ENCODE peak calls at places on chromosome 9, in five cellular contexts. O is NB4, S is pancreas, J is cardiac muscle cell, F is AG04450. D is an unnamed sample.

GRCh38 chr9:22214497-22215031 is 205.5 kb upstream of the CDKN2B start:
- DNase-seq in F (no peak), S (no peak), J (no peak), O (no peak), D (no peak)

GRCh38 chr9:117083440-117083984 is 331.3 kb downstream of the ASTN2 start:
- DNase-seq in O (no peak), F (no peak), J (no peak), S (no peak), D (no peak)

GRCh38 chr9:94656976-94657375 is 17.7 kb upstream of the FBP1 start:
- DNase-seq in O (no peak), S (no peak), F (no peak), J (no peak), D (no peak)

GRCh38 chr9:115142502-115143265 is 24.7 kb upstream of the TNC start:
- DNase-seq in S (no peak), F (no peak), O (no peak), J (no peak), D (no peak)

GRCh38 chr9:135051316-135052038 is 36.0 kb upstream of the OLFM1 start:
- DNase-seq in O (no peak), F (no peak), S (no peak), J (no peak), D (no peak)

GRCh38 chr9:137454145-137454505 is 5.0 kb downstream of the NSMF start:
- DNase-seq in O (peak), F (no peak), S (peak), J (peak), D (peak)

GRCh38 chr9:134205636-134206316 is 41.4 kb upstream of the RNU6ATAC start:
- DNase-seq in F (no peak), J (peak), S (peak), O (no peak), D (peak)

GRCh38 chr9:7205806-7206205 is 448.0 kb downstream of the KDM4C start:
- DNase-seq in F (no peak), S (no peak), J (no peak), O (no peak), D (peak)

GRCh38 chr9:32180597-32180996 is 203.8 kb upstream of the ACO1 start:
- DNase-seq in J (no peak), F (no peak), O (no peak), S (no peak), D (no peak)

GRCh38 chr9:124006448-124007156 is 5.0 kb upstream of the LHX2 start:
- DNase-seq in O (peak), F (no peak), S (no peak), J (no peak), D (no peak)

GRCh38 chr9:136925414-136926153 is 19.0 kb downstream of the FBXW5 start:
- DNase-seq in F (no peak), S (no peak), J (no peak), O (no peak), D (no peak)

GRCh38 chr9:131402738-131403492 is 9.0 kb downstream of the PRRC2B start:
- DNase-seq in F (peak), J (peak), O (no peak), S (peak), D (no peak)

GRCh38 chr9:116501871-116502270 is 185.2 kb upstream of the TRIM32 start:
- DNase-seq in O (no peak), J (no peak), F (no peak), S (no peak), D (no peak)

GRCh38 chr9:112351184-112351583 is 17.8 kb upstream of the PTBP3 start:
- DNase-seq in O (no peak), S (no peak), F (no peak), J (no peak), D (no peak)

GRCh38 chr9:114911167-114911821 is 19.1 kb downstream of the TNFSF8 start:
- DNase-seq in F (no peak), S (no peak), O (peak), J (peak), D (no peak)

GRCh38 chr9:87529666-87530065 is 32.0 kb downstream of the DAPK1 start:
- DNase-seq in O (peak), S (no peak), F (no peak), J (no peak), D (no peak)

GRCh38 chr9:105157178-105157583 is 87.3 kb upstream of the SLC44A1 start:
- DNase-seq in J (peak), F (peak), O (peak), S (peak), D (peak)

GRCh38 chr9:3478549-3478953 is 47.2 kb downstream of the RFX3 start:
- DNase-seq in F (no peak), S (no peak), J (peak), O (no peak), D (peak)

GRCh38 chr9:4088680-4089079 is 211.2 kb downstream of the GLIS3 start:
- DNase-seq in J (no peak), O (no peak), F (no peak), S (no peak), D (peak)

GRCh38 chr9:13661014-13661413 is 381.5 kb upstream of the MPDZ start:
- DNase-seq in F (no peak), O (no peak), S (no peak), J (no peak), D (no peak)

GRCh38 chr9:114953917-114954316 is 23.5 kb upstream of the TNFSF8 start:
- DNase-seq in J (peak), S (no peak), F (peak), O (peak), D (no peak)

GRCh38 chr9:116144038-116144437 is 9.6 kb upstream of the PAPPA start:
- DNase-seq in J (no peak), S (no peak), O (no peak), F (no peak), D (no peak)

GRCh38 chr9:19379697-19380046 is 364 bp downstream of the RPS6 start:
- DNase-seq in F (no peak), O (no peak), S (no peak), J (peak), D (no peak)

GRCh38 chr9:95030344-95030743 is 287.2 kb downstream of the FANCC start:
- DNase-seq in J (no peak), O (no peak), S (no peak), F (no peak), D (peak)

GRCh38 chr9:34072868-34073590 is 24.3 kb upstream of the UBAP2 start:
- DNase-seq in S (no peak), O (peak), J (peak), F (peak), D (no peak)

GRCh38 chr9:128214571-128215490 is 11.7 kb downstream of the DNM1 start:
- DNase-seq in J (no peak), F (no peak), O (no peak), S (peak), D (no peak)

GRCh38 chr9:128218518-128219389 is 15.6 kb downstream of the DNM1 start:
- DNase-seq in O (peak), F (no peak), S (peak), J (peak), D (peak)

GRCh38 chr9:128216781-128217553 is 13.8 kb downstream of the DNM1 start:
- DNase-seq in S (no peak), O (no peak), F (no peak), J (no peak), D (no peak)

GRCh38 chr9:128215491-128216404 is 12.6 kb downstream of the DNM1 start:
- DNase-seq in O (peak), F (peak), S (no peak), J (peak), D (no peak)

GRCh38 chr9:128218172-128218517 is 15.0 kb downstream of the DNM1 start:
- DNase-seq in O (no peak), J (no peak), F (no peak), S (peak), D (no peak)
- H3K4me3 ChIP-seq in O (no peak), J (peak), F (no peak), S (no peak), D (peak)

GRCh38 chr9:109121218-109121796 is 1.6 kb upstream of the TMEM245 start:
- DNase-seq in S (no peak), O (no peak), F (no peak), J (no peak), D (no peak)

GRCh38 chr9:109119439-109120203 is at the start of gene TMEM245:
- DNase-seq in J (peak), F (peak), S (peak), O (peak), D (peak)

GRCh38 chr9:109120204-109120789 is 550 bp upstream of the TMEM245 start:
- DNase-seq in S (no peak), J (no peak), O (no peak), F (no peak), D (no peak)

GRCh38 chr9:109117856-109118801 is 1.6 kb downstream of the TMEM245 start:
- DNase-seq in F (no peak), S (peak), J (peak), O (peak), D (no peak)

GRCh38 chr9:109118802-109119438 is 827 bp downstream of the TMEM245 start:
- DNase-seq in J (peak), O (peak), S (no peak), F (no peak), D (peak)
- H3K4me3 ChIP-seq in J (peak), O (peak), S (peak), F (peak), D (peak)

DNA sequence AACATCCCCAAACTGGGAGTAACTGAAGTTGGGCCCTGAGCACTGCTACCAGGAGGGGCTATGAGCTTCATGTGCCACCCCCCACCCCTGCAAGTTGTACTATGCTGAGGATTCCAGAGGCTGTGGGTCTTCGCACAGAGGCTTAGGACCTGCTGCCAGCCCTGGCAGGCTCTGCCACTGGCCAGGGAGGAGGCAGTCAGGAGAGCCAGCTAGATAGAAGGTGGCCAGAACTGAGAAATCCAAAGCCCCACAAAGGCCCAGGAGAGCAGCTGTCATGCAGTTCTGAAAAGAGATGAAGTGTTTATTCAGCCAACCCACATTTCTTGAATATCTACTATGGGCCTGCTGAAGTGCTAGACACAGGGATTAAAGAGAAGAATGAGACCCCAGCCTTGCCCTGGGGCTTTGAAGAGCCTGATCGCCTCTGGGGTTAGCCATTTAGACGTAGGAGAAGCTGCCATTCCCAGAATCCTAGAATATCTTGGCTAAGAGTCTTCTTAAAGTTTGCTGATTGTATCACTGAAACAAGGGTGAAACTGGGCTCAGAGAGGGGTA is 1.4 kb downstream of the ALAD start:
- DNase-seq in J (no peak), F (no peak), S (no peak), O (no peak), D (no peak)
- H3K4me3 ChIP-seq in J (no peak), F (no peak), S (no peak), O (no peak), D (peak)

GRCh38 chr9:128828719-128829452 is 708 bp downstream of the SPOUT1 start:
- DNase-seq in F (no peak), J (no peak), O (no peak), S (no peak), D (no peak)

GRCh38 chr9:128824911-128825310 is 4.7 kb downstream of the SPOUT1 start:
- DNase-seq in J (no peak), S (no peak), O (no peak), F (no peak), D (no peak)

GRCh38 chr9:128825923-128826702 is 3.5 kb downstream of the SPOUT1 start:
- DNase-seq in S (no peak), J (no peak), F (no peak), O (no peak), D (no peak)

GRCh38 chr9:128829477-128830251 is at the start of gene SPOUT1:
- DNase-seq in S (peak), O (peak), J (peak), F (peak), D (peak)

GRCh38 chr9:128828267-128828666 is 1.3 kb downstream of the SPOUT1 start:
- DNase-seq in S (no peak), F (no peak), O (no peak), J (no peak), D (no peak)
- H3K4me3 ChIP-seq in S (no peak), F (peak), O (peak), J (no peak), D (peak)

DNA sequence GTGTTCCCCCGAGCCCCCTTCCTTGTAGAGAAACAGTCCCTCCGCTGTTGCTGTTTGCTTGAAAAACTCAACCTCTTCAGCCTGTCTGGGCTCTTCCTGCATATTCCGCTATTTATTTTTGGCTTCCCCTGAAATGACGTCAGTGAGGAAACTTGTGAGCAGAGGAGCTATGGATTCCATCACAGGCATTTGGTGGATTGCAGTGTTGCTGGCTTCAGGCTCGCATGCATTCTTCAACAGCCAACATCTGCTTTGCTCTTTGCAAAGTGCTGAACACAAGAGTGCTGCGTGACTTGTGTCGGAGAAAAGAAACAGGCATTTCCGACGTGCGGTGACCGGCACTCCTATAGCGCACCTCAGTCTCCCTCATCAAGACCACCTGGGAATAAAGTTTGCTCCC is 232.7 kb downstream of the RFK start:
- DNase-seq in S (no peak), F (peak), O (no peak), J (peak), D (no peak)
- H3K4me3 ChIP-seq in S (no peak), F (no peak), O (no peak), J (no peak), D (no peak)

GRCh38 chr9:84419203-84419602 is 78.6 kb upstream of the SLC28A3 start:
- DNase-seq in S (no peak), O (peak), J (peak), F (no peak), D (no peak)

DNA sequence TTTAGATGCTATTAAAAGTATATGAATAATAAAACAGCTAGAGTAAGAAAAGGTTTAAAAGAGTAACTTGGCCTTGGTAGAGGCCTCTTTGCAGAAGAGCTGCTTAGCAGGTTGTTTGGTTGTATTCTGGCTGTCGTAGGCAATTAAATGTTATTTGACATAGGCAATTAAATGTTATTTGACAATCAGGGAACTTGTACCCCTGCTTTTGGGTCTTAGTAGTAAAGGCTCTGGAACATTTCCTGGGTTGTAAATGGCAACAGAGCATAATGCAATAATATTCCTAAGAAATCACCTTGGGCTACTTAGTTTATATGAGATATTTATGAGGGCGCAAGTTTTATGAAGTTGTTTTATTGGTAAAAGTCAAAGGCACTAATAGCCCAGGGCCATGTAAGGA is 84.4 kb upstream of the SLC28A3 start:
- DNase-seq in F (no peak), S (no peak), J (no peak), O (no peak), D (no peak)
- H3K4me3 ChIP-seq in F (no peak), S (no peak), J (no peak), O (no peak), D (no peak)

GRCh38 chr9:20552874-20553624 is 69.2 kb downstream of the MLLT3 start:
- DNase-seq in F (no peak), S (no peak), O (no peak), J (peak), D (no peak)
- H3K4me3 ChIP-seq in F (no peak), S (no peak), O (no peak), J (no peak), D (no peak)

GRCh38 chr9:125466356-125466855 is 204.8 kb downstream of the GAPVD1 start:
- DNase-seq in J (no peak), S (no peak), F (no peak), O (no peak), D (no peak)
- H3K4me3 ChIP-seq in J (no peak), S (no peak), F (no peak), O (no peak), D (no peak)